ENCODE peak calls at places on chromosomes 11 and 22, in six cellular contexts. X is heart right ventricle, U is AG04450, E is neural crest cell, P is lung, T is left lung. M is an unnamed sample.

GRCh38 chr22:29306175-29306829 is at the start of gene GAS2L1:
- DNase-seq in X (peak), U (peak), E (peak), P (peak), T (peak), M (peak)

GRCh38 chr11:3835752-3836151 is 5.0 kb downstream of the RHOG start:
- DNase-seq in X (no peak), U (no peak), E (no peak), P (no peak), T (no peak), M (peak)

GRCh38 chr11:20668844-20669832 is at the start of gene NELL1:
- DNase-seq in X (no peak), U (no peak), E (peak), P (no peak), T (peak), M (no peak)

GRCh38 chr11:46520971-46521745 is 72.7 kb downstream of the AMBRA1 start:
- DNase-seq in X (no peak), U (no peak), E (no peak), P (no peak), T (no peak), M (no peak)

GRCh38 chr22:19811811-19812771 is 42.6 kb downstream of the GNB1L start:
- DNase-seq in X (peak), U (no peak), E (no peak), P (no peak), T (peak), M (no peak)

GRCh38 chr11:132402056-132402684 is 1031.8 kb downstream of the NTM start:
- DNase-seq in X (peak), U (peak), E (peak), P (no peak), T (no peak), M (peak)

GRCh38 chr11:64078905-64079304 is 43.2 kb downstream of the FLRT1 start:
- DNase-seq in X (no peak), U (no peak), E (no peak), P (no peak), T (no peak), M (no peak)

GRCh38 chr22:28207281-28208030 is 288.4 kb upstream of the PITPNB start:
- DNase-seq in X (no peak), U (no peak), E (no peak), P (no peak), T (no peak), M (no peak)

GRCh38 chr22:22895776-22896445 is 8.3 kb downstream of the IGLL5 start:
- DNase-seq in X (no peak), U (no peak), E (no peak), P (no peak), T (no peak), M (no peak)

GRCh38 chr22:19051381-19051780 is 70.8 kb downstream of the DGCR2 start:
- DNase-seq in X (no peak), U (no peak), E (no peak), P (no peak), T (no peak), M (no peak)

GRCh38 chr11:56910046-56910753 is 78.5 kb upstream of the OR5AK2 start:
- DNase-seq in X (no peak), U (no peak), E (no peak), P (no peak), T (no peak), M (no peak)

GRCh38 chr11:134224710-134225662 is 515 bp downstream of the VPS26B start:
- DNase-seq in X (peak), U (no peak), E (peak), P (peak), T (peak), M (peak)

GRCh38 chr22:33327348-33327860 is 269.2 kb upstream of the SYN3 start:
- DNase-seq in X (no peak), U (no peak), E (no peak), P (no peak), T (no peak), M (no peak)

GRCh38 chr22:41094036-41094435 is 1.6 kb downstream of the EP300 start:
- DNase-seq in X (no peak), U (no peak), E (no peak), P (no peak), T (no peak), M (peak)

DNA sequence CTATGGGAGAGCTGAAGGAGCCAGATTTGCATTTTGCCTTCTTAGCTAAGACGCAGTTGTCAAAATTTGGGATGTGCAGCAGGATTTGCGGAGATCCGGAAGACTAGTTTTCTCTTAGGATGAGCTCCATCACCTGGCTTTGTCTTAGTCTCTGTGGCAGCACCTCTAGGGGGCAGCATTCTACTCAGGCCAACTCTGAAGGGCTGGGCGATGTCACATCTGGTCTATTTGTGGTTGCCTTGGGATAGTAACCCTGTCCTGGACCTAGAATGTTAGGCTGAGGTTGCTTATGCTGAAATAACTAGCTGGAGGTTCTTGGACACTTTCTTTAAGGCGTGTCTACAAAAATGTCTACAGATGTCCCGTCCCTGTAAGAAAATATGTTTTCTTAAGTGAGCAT is 116.2 kb downstream of the FAT3 start:
- DNase-seq in X (no peak), U (no peak), E (no peak), P (no peak), T (no peak), M (peak)
- TF ChIP-seq CTCF in X (no peak), U (peak), E (peak), P (no peak), T (no peak), M (peak)

GRCh38 chr11:60768202-60768601 is 11.5 kb downstream of the MS4A15 start:
- DNase-seq in X (no peak), U (no peak), E (no peak), P (no peak), T (no peak), M (no peak)

GRCh38 chr11:60769273-60769672 is 12.6 kb downstream of the MS4A15 start:
- DNase-seq in X (no peak), U (no peak), E (no peak), P (no peak), T (no peak), M (no peak)

GRCh38 chr11:60766547-60766946 is 9.9 kb downstream of the MS4A15 start:
- DNase-seq in X (no peak), U (no peak), E (no peak), P (no peak), T (no peak), M (no peak)

GRCh38 chr11:60765355-60765754 is 8.7 kb downstream of the MS4A15 start:
- DNase-seq in X (no peak), U (no peak), E (no peak), P (no peak), T (no peak), M (peak)

DNA sequence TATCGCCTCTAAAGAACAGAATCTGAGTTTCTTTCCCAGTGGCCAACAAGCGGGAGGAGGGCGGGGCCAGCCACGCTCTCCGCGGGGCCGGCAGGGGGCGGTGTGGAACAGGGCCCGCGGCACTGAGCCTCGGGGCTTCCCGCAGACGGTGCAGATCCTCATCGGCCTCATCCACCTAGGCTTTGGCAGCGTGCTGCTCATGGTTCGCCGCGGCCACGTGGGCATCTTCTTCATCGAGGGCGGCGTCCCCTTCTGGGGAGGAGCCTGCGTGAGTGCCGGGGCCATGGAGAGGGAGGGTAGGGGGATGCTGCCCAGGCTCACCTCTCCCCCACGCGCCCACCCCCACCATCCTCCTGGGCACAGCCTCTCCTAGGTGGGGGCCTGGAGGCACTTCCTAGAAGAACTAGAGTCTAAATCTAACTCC is 10.7 kb downstream of the MS4A15 start:
- DNase-seq in X (no peak), U (no peak), E (peak), P (no peak), T (no peak), M (no peak)
- TF ChIP-seq CTCF in X (no peak), U (peak), E (peak), P (no peak), T (no peak), M (no peak)

DNA sequence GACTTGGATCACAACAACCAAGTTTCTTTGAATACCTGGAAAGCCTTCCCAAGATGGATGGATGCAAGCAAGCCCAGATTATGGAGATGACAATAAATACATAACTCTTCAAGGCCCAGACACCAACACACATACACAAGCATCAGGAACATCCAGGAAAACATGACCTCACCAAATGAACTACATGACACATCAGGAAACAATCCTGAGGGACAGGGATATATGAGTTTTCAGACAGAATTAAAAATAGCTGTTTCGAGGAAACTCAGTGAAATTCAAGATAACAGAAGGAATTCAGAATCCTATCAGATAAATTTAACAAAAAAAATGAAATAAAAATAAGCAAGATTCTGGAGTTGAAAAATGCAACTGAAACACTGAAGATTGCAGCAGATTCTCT is 659.4 kb downstream of the METTL15 start:
- DNase-seq in X (no peak), U (no peak), E (no peak), P (no peak), T (no peak), M (no peak)
- TF ChIP-seq CTCF in X (no peak), U (no peak), E (no peak), P (no peak), T (no peak), M (no peak)

DNA sequence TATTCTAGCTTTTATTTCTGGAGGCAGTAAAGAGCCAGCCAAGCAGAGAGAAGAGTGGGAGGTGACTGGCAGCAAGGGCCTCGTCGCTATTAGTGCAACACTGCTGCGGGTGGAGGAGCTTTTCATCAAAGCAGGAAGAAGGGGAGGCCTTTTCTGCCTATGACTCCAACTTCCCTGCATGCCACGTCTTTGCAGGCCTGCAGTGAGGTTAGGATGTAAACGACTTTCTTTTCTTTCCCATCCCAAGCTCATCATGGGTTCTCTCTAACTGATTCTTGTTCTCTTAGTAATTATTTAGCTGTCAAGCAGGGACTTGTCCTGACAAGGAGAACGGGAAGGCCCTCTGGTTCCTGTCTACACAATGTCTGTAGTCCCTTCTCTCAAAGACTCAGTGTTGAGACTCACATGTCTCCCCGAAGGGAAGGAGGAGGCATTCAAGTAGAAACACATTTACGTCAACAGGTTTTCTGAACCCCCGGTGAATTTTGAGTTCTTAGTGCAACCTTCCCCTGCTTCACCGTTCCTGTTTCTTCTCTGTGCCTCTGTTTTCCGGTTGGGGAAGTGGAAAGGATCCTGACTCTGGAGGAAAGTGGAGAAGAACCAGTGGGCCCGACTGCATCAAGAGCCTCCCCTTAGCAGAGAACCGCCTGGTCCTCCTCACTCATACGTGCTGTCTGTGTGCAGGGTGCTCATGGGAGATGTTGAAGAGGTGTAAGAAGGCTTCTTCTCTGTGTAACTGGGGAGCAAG is 56.9 kb downstream of the PACS1 start:
- DNase-seq in X (peak), U (no peak), E (no peak), P (peak), T (no peak), M (peak)
- TF ChIP-seq CTCF in X (no peak), U (no peak), E (no peak), P (no peak), T (no peak), M (no peak)

GRCh38 chr11:67644042-67644441 is 4.5 kb upstream of the TBX10 start:
- DNase-seq in X (no peak), U (no peak), E (no peak), P (no peak), T (no peak), M (peak)

GRCh38 chr11:67644472-67645418 is 5.2 kb upstream of the TBX10 start:
- DNase-seq in X (no peak), U (no peak), E (no peak), P (no peak), T (no peak), M (no peak)

GRCh38 chr11:67646535-67647336 is 3.8 kb downstream of the ACY3 start:
- DNase-seq in X (no peak), U (no peak), E (no peak), P (no peak), T (peak), M (peak)

GRCh38 chr11:67647471-67647870 is 3.1 kb downstream of the ACY3 start:
- DNase-seq in X (no peak), U (no peak), E (no peak), P (no peak), T (no peak), M (no peak)

GRCh38 chr11:67645521-67646457 is 4.7 kb downstream of the ACY3 start:
- DNase-seq in X (no peak), U (no peak), E (no peak), P (no peak), T (peak), M (peak)
- TF ChIP-seq CTCF in X (no peak), U (no peak), E (no peak), P (no peak), T (no peak), M (no peak)

GRCh38 chr11:898160-898517 is 12.5 kb downstream of the CHID1 start:
- DNase-seq in X (no peak), U (no peak), E (no peak), P (no peak), T (no peak), M (peak)
- TF ChIP-seq CTCF in X (no peak), U (peak), E (peak), P (no peak), T (no peak), M (peak)

GRCh38 chr11:17353228-17354021 is 1.8 kb downstream of the NCR3LG1 start:
- DNase-seq in X (peak), U (peak), E (peak), P (peak), T (peak), M (peak)

GRCh38 chr11:17351510-17352176 is at the start of gene NCR3LG1:
- DNase-seq in X (peak), U (peak), E (peak), P (peak), T (peak), M (peak)

GRCh38 chr11:17350455-17351170 is 987 bp upstream of the NCR3LG1 start:
- DNase-seq in X (no peak), U (no peak), E (no peak), P (no peak), T (no peak), M (peak)

GRCh38 chr11:17352925-17353227 is 1.3 kb downstream of the NCR3LG1 start:
- DNase-seq in X (peak), U (no peak), E (no peak), P (peak), T (peak), M (peak)

DNA sequence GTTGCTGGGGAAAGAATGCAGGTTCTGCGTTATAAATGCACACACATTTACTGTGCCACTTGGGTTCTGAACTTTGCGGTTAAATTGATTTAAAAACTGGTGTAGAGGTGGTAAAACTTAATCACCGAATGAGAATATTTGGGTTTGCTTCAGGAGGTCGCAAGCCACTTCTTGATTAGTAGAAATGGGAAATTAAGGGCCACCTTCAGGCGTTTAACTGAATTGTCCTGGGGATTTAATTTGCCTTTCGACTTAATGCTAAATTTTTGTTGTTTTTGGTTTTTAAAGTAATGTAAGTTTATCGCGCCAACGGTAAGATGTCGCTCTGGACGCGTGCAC is 460 bp upstream of the NCR3LG1 start:
- DNase-seq in X (no peak), U (no peak), E (no peak), P (no peak), T (no peak), M (no peak)
- TF ChIP-seq CTCF in X (no peak), U (no peak), E (peak), P (no peak), T (peak), M (peak)

GRCh38 chr22:21098099-21098671 is 52.4 kb downstream of the LRRC74B start:
- DNase-seq in X (no peak), U (no peak), E (no peak), P (peak), T (no peak), M (peak)
- TF ChIP-seq CTCF in X (no peak), U (no peak), E (no peak), P (no peak), T (no peak), M (peak)

DNA sequence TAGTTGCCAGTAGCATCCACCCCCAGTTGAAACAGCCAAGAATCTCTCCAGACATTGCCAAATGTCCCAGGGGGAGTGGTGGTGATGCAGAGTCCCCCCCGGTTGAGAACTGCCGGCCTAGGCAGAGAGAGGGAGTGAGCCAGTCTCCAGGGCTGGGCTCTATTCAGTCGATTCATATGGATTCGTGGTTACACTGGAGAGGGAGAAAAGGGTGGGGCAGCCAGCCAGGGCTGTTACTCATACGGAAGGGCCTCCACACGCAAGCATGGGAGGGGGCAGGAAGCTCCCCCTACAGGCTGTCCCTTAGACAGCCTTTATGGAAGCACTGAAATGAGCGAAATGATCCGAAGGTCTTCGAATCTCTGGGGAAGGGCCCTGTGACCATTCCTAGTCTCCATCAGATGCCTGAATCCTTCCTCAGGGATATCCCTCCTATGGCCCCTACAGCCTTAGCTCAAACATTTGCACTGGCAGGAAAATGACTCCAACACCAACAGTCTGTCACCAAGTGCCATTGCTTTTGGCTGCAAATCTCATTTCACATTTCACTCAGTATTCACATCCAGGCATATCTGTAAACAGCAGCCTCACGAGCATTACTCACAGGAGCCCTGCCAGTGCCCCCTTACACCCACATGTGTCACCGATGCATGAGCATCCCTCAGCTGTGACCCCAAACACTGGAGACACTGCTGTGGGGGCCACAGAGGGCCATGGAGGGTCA is 18.4 kb upstream of the TLCD5 start:
- DNase-seq in X (peak), U (peak), E (no peak), P (no peak), T (no peak), M (peak)
- TF ChIP-seq CTCF in X (no peak), U (peak), E (peak), P (no peak), T (no peak), M (peak)

GRCh38 chr11:5364214-5364613 is 12.9 kb downstream of the OR51B6 start:
- DNase-seq in X (no peak), U (peak), E (no peak), P (no peak), T (no peak), M (no peak)

GRCh38 chr11:5367461-5368074 is 16.0 kb upstream of the OR51M1 start:
- DNase-seq in X (no peak), U (peak), E (no peak), P (no peak), T (no peak), M (no peak)

GRCh38 chr11:5368502-5369043 is 15.0 kb upstream of the OR51M1 start:
- DNase-seq in X (no peak), U (no peak), E (no peak), P (no peak), T (no peak), M (no peak)

GRCh38 chr11:5366856-5367255 is 15.5 kb downstream of the OR51B6 start:
- DNase-seq in X (no peak), U (no peak), E (no peak), P (no peak), T (no peak), M (no peak)

GRCh38 chr11:5369793-5370192 is 13.8 kb upstream of the OR51M1 start:
- DNase-seq in X (no peak), U (peak), E (no peak), P (no peak), T (no peak), M (peak)
- TF ChIP-seq CTCF in X (no peak), U (peak), E (peak), P (no peak), T (no peak), M (no peak)

M was measured in NB4.